ENCODE peak calls at places on chromosomes 11 and 22, in ten cellular contexts. C, N, D, Q, M, X, V, K, L and T are unnamed samples.

GRCh38 chr11:18727499-18728236 is 1.7 kb upstream of the IGSF22 start:
- DNase-seq in C (no peak), N (no peak), D (no peak), Q (peak), M (no peak), X (no peak), V (peak), K (peak), L (peak), T (peak)

GRCh38 chr11:64632237-64632636 is 41.2 kb downstream of the SLC22A12 start:
- DNase-seq in C (no peak), N (no peak), D (no peak), Q (no peak), M (no peak), X (no peak), V (no peak), K (no peak), L (no peak), T (no peak)

GRCh38 chr11:87259731-87260130 is 222.0 kb downstream of the TMEM135 start:
- DNase-seq in C (no peak), N (no peak), D (no peak), Q (no peak), M (no peak), X (no peak), V (peak), K (no peak), L (no peak), T (no peak)

GRCh38 chr11:697811-698311 is 2.2 kb downstream of the TMEM80 start:
- DNase-seq in C (no peak), N (no peak), D (no peak), Q (no peak), M (no peak), X (no peak), V (no peak), K (no peak), L (no peak), T (peak)

GRCh38 chr22:24950272-24950902 is 2.1 kb upstream of the KIAA1671 start:
- DNase-seq in C (no peak), N (peak), D (no peak), Q (peak), M (no peak), X (no peak), V (peak), K (no peak), L (no peak), T (peak)

GRCh38 chr11:76184551-76184993 is 21.7 kb downstream of the WNT11 start:
- DNase-seq in C (no peak), N (no peak), D (no peak), Q (peak), M (no peak), X (no peak), V (peak), K (no peak), L (no peak), T (no peak)

GRCh38 chr11:121482231-121483129 is 29.7 kb upstream of the SORL1-AS1 start:
- DNase-seq in C (no peak), N (no peak), D (no peak), Q (peak), M (no peak), X (peak), V (peak), K (no peak), L (peak), T (no peak)

GRCh38 chr11:26677566-26677965 is 44.3 kb downstream of the SLC5A12 start:
- DNase-seq in C (no peak), N (no peak), D (no peak), Q (no peak), M (no peak), X (no peak), V (no peak), K (no peak), L (no peak), T (no peak)

GRCh38 chr22:46113910-46114517 is 36.3 kb upstream of the PPARA start:
- DNase-seq in C (no peak), N (no peak), D (no peak), Q (no peak), M (no peak), X (no peak), V (no peak), K (no peak), L (no peak), T (no peak)

GRCh38 chr11:38952698-38953097 is 2354.7 kb upstream of the RAG2 start:
- DNase-seq in C (no peak), N (no peak), D (no peak), Q (no peak), M (no peak), X (no peak), V (no peak), K (no peak), L (no peak), T (peak)

GRCh38 chr11:60303661-60304060 is 23.2 kb downstream of the MS4A4A start:
- DNase-seq in C (no peak), N (no peak), D (no peak), Q (no peak), M (no peak), X (no peak), V (no peak), K (no peak), L (no peak), T (no peak)

GRCh38 chr11:49533204-49533603 is 324.8 kb upstream of the FOLH1 start:
- DNase-seq in C (no peak), N (no peak), D (no peak), Q (no peak), M (no peak), X (no peak), V (no peak), K (no peak), L (no peak), T (no peak)

GRCh38 chr11:115869780-115870431 is 365.7 kb upstream of the CADM1 start:
- DNase-seq in C (no peak), N (no peak), D (no peak), Q (peak), M (peak), X (no peak), V (peak), K (peak), L (no peak), T (no peak)

GRCh38 chr11:61577383-61578118 is 3.3 kb downstream of the SYT7 start:
- DNase-seq in C (no peak), N (no peak), D (no peak), Q (no peak), M (no peak), X (no peak), V (no peak), K (no peak), L (no peak), T (no peak)

GRCh38 chr11:125892071-125892470 is 4.6 kb downstream of the HYLS1 start:
- DNase-seq in C (no peak), N (no peak), D (no peak), Q (no peak), M (no peak), X (no peak), V (no peak), K (peak), L (no peak), T (no peak)

GRCh38 chr11:102115557-102115956 is 5.3 kb downstream of the YAP1 start:
- DNase-seq in C (no peak), N (no peak), D (no peak), Q (peak), M (no peak), X (no peak), V (peak), K (no peak), L (no peak), T (peak)

GRCh38 chr11:62546937-62547625 is 475 bp upstream of the AHNAK start:
- DNase-seq in C (no peak), N (no peak), D (no peak), Q (peak), M (no peak), X (no peak), V (peak), K (no peak), L (no peak), T (peak)

GRCh38 chr11:50074161-50074560 is 41.5 kb downstream of the OR4C45 start:
- DNase-seq in C (no peak), N (no peak), D (no peak), Q (no peak), M (no peak), X (no peak), V (no peak), K (no peak), L (no peak), T (no peak)

GRCh38 chr11:62394825-62395538 is 23.9 kb upstream of the SCGB1A1 start:
- DNase-seq in C (peak), N (peak), D (peak), Q (peak), M (peak), X (no peak), V (peak), K (no peak), L (peak), T (peak)

GRCh38 chr11:131561486-131561885 is 191.1 kb downstream of the NTM start:
- DNase-seq in C (no peak), N (no peak), D (no peak), Q (no peak), M (no peak), X (no peak), V (no peak), K (no peak), L (no peak), T (no peak)

GRCh38 chr11:42234381-42235035 is 775.1 kb upstream of the LRRC4C start:
- DNase-seq in C (no peak), N (no peak), D (no peak), Q (peak), M (no peak), X (no peak), V (peak), K (no peak), L (no peak), T (peak)

GRCh38 chr11:126570489-126570888 is 215.0 kb downstream of the ST3GAL4 start:
- DNase-seq in C (no peak), N (no peak), D (no peak), Q (no peak), M (no peak), X (no peak), V (no peak), K (no peak), L (no peak), T (no peak)

GRCh38 chr11:74347381-74347780 is 35.9 kb upstream of the P4HA3 start:
- DNase-seq in C (no peak), N (no peak), D (no peak), Q (peak), M (no peak), X (no peak), V (peak), K (no peak), L (no peak), T (no peak)

GRCh38 chr22:30187094-30187493 is 59.5 kb downstream of the LIF start:
- DNase-seq in C (no peak), N (no peak), D (no peak), Q (no peak), M (no peak), X (no peak), V (no peak), K (no peak), L (no peak), T (no peak)

GRCh38 chr22:22802346-22802970 is 85.2 kb upstream of the IGLL5 start:
- DNase-seq in C (no peak), N (no peak), D (no peak), Q (no peak), M (no peak), X (no peak), V (peak), K (no peak), L (no peak), T (no peak)

GRCh38 chr11:50174189-50174588 is 141.5 kb downstream of the OR4C45 start:
- DNase-seq in C (no peak), N (no peak), D (no peak), Q (peak), M (no peak), X (no peak), V (no peak), K (peak), L (no peak), T (peak)

GRCh38 chr22:49935561-49935960 is 17.1 kb downstream of the CRELD2 start:
- DNase-seq in C (no peak), N (no peak), D (no peak), Q (peak), M (no peak), X (no peak), V (peak), K (no peak), L (no peak), T (peak)

GRCh38 chr11:106917973-106918372 is 100.3 kb downstream of the GUCY1A2 start:
- DNase-seq in C (no peak), N (no peak), D (no peak), Q (peak), M (no peak), X (no peak), V (peak), K (no peak), L (no peak), T (no peak)

GRCh38 chr11:9138133-9138453 is 46.7 kb upstream of the SCUBE2 start:
- DNase-seq in C (no peak), N (no peak), D (no peak), Q (no peak), M (no peak), X (no peak), V (no peak), K (no peak), L (no peak), T (no peak)

GRCh38 chr11:87739766-87740165 is 435.5 kb downstream of the RAB38 start:
- DNase-seq in C (no peak), N (no peak), D (no peak), Q (no peak), M (no peak), X (no peak), V (no peak), K (no peak), L (no peak), T (no peak)

GRCh38 chr11:32400196-32400595 is 35.1 kb downstream of the WT1 start:
- DNase-seq in C (no peak), N (no peak), D (peak), Q (peak), M (no peak), X (no peak), V (peak), K (no peak), L (no peak), T (peak)

GRCh38 chr22:29082826-29083545 is 10.2 kb downstream of the KREMEN1 start:
- DNase-seq in C (no peak), N (no peak), D (no peak), Q (no peak), M (no peak), X (no peak), V (no peak), K (no peak), L (no peak), T (no peak)

GRCh38 chr22:45329536-45329936 is 19.8 kb downstream of the FAM118A start:
- DNase-seq in C (no peak), N (peak), D (peak), Q (no peak), M (no peak), X (no peak), V (no peak), K (no peak), L (no peak), T (no peak)

GRCh38 chr22:41341990-41342389 is 39.8 kb upstream of the TEF start:
- DNase-seq in C (no peak), N (no peak), D (no peak), Q (no peak), M (no peak), X (no peak), V (no peak), K (no peak), L (no peak), T (no peak)

DNA sequence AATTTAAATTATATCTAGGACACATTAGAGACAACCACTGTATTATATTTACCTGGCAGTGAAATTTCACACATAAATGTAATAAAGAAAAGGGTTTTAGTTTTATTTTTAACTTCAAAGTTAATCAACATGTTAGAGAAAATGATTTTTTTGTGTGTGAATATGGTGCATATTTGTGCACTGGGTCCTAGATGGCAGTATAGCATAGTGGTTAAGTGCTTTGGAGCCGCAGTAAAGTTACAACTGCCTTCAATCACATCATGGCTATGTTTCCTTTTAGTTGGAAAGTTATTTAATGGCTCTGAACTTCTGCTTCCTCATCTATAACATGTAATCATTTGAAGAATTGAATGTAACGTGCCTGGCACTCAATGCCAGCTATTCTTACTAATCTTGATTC is 108.9 kb upstream of the DDI1 start:
- DNase-seq in C (no peak), N (no peak), D (no peak), Q (peak), M (no peak), X (no peak), V (peak), K (no peak), L (no peak), T (peak)
- TF ChIP-seq CTCF in C (no peak), N (no peak), D (peak), Q (peak), M (peak), X (no peak), V (peak), K (no peak), L (peak), T (peak)

GRCh38 chr22:37896181-37896592 is 9.9 kb upstream of the MICALL1 start:
- DNase-seq in C (no peak), N (no peak), D (no peak), Q (peak), M (no peak), X (no peak), V (peak), K (no peak), L (peak), T (peak)

GRCh38 chr22:37896939-37897338 is 9.2 kb upstream of the MICALL1 start:
- DNase-seq in C (no peak), N (no peak), D (no peak), Q (no peak), M (no peak), X (no peak), V (no peak), K (no peak), L (no peak), T (no peak)

GRCh38 chr22:37897805-37898204 is 8.3 kb upstream of the MICALL1 start:
- DNase-seq in C (no peak), N (no peak), D (no peak), Q (no peak), M (no peak), X (no peak), V (no peak), K (no peak), L (no peak), T (no peak)

GRCh38 chr22:37894939-37895670 is 11.0 kb upstream of the MICALL1 start:
- DNase-seq in C (no peak), N (no peak), D (no peak), Q (no peak), M (no peak), X (no peak), V (no peak), K (no peak), L (no peak), T (no peak)

DNA sequence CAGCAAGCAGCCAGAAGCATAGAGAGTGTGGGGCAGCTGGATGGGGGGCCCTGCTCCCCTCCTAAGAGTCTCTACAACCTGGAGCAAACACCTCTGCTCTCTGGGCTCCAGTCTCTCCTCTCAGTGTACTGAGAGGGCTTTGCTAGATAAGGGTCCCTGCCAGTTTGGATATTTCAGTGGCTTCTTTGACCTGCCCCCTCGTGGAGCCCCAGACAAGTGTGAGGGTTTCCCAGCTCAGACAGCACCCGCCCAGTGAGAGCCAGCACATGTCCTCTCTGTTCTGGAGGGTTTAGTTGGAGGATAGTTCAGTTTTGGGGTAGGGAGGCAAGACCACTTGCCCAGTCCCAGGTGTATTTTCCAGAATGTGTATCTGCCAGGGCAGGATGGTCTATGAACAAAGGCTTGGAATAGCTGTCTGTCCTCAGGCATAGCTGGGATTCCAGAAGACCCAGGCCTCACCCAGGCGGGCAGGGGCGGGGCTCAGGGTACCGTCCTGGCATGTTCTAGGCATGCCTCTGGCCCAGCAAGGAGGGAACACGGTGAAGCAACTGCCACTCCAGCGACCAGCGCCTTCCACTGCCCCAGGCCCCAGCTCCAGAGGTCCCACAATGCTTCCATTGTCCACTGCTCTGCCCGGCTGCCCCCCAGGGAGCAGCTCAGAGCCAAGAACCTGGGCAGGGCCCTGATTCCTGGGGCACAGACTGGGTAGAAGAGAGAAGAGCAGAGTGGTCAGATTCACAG is 7.5 kb upstream of the MICALL1 start:
- DNase-seq in C (no peak), N (peak), D (no peak), Q (peak), M (no peak), X (no peak), V (peak), K (no peak), L (no peak), T (peak)
- TF ChIP-seq CTCF in C (no peak), N (no peak), D (no peak), Q (no peak), M (no peak), X (no peak), V (no peak), K (no peak), L (no peak), T (no peak)

DNA sequence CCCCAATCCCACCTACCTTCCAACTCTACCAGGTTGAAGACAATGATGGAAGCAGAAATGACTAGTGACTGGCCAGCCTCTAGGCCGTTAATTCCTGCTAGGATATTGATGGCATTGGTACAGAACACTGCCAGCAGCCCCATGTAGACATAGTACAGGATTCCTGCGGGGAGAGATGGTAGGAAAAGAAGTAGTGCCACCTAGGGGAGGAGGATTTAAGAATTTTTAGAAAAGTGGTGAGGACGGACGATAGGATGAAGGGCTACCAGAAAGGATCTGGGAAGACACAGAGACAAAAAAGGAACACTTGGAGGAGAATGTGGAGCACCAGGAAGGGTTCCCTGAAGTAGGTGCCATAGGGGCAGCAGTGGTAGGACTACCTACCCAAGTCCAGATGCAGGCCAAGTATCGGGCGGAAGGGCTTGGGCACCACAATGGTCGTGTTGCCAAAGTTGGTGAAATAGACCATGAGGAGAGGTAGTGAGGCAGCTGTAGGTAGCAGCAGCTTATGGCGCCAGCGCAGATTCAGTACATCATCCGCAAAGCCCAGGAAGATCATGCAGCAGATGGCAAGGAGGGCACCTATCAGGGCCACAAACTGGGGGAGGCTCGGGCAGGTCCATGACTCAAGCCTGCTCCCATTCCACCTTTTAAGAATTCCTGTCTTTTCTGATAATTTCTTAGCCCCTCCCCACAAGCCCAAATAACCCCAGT is 1.2 kb downstream of the DPAGT1 start:
- DNase-seq in C (no peak), N (no peak), D (no peak), Q (peak), M (no peak), X (no peak), V (peak), K (peak), L (no peak), T (peak)
- TF ChIP-seq CTCF in C (no peak), N (peak), D (peak), Q (peak), M (peak), X (no peak), V (peak), K (peak), L (peak), T (peak)

DNA sequence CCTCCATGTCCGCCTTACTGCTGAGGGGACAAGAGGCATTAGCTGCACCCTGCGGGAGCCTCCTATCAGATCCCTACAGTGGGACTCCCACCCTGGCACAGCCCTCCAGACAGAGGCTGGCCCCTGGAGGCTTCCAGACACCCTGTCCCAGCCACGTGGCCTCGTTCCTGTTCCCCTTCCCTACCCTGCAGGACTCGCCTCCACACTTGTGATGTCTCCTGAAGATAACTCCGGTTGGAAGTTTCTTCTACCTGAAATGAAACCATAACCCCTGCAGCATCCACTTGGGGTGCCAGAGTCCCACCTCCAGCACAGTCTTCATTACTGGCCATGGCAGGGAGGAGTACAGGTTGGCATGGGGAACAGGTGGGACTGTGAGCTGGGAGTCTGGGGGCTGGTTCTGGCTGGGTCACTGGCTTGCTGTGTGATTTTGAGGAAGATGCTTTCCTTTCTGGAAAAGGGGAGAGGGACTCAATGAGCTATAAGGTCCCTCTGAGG is 4.9 kb upstream of the SH3BP1 start:
- DNase-seq in C (no peak), N (no peak), D (no peak), Q (no peak), M (no peak), X (no peak), V (no peak), K (no peak), L (no peak), T (no peak)
- TF ChIP-seq CTCF in C (no peak), N (no peak), D (no peak), Q (peak), M (peak), X (no peak), V (peak), K (peak), L (peak), T (peak)